ENCODE peak calls at places on chromosomes 5 and 9, in ten cellular contexts. V, J, E, P, O, A, N, R, G and L are unnamed samples.

GRCh38 chr5:139561655-139562451 is 714 bp downstream of the UBE2D2 start:
- DNase-seq in V (peak; percentile 71), J (peak; percentile 48), E (peak; percentile 68), P (no peak), O (no peak), A (peak; percentile 45), N (peak; percentile 34), R (peak; percentile 68), G (peak; percentile 49), L (peak; percentile 4)

GRCh38 chr5:23820764-23821471 is 313.5 kb downstream of the PRDM9 start:
- DNase-seq in V (peak; percentile 1), J (peak; percentile 23), E (no peak), P (no peak), O (peak; percentile 72), A (peak; percentile 66), N (peak; percentile 1), R (peak; percentile 5), G (no peak), L (no peak)

GRCh38 chr5:165622864-165623536 is 2117.6 kb downstream of the MAT2B start:
- DNase-seq in V (no peak), J (no peak), E (no peak), P (no peak), O (no peak), A (no peak), N (no peak), R (no peak), G (no peak), L (no peak)

GRCh38 chr9:123251741-123252140 is 16.6 kb downstream of the STRBP start:
- DNase-seq in V (no peak), J (no peak), E (no peak), P (no peak), O (no peak), A (no peak), N (no peak), R (no peak), G (no peak), L (no peak)

GRCh38 chr9:34463098-34463900 is 4.7 kb downstream of the DNAI1 start:
- DNase-seq in V (no peak), J (peak; percentile 55), E (no peak), P (no peak), O (peak; percentile 94), A (no peak), N (peak; percentile 60), R (peak; percentile 18), G (no peak), L (peak; percentile 23)

GRCh38 chr9:131441441-131441840 is 47.6 kb downstream of the PRRC2B start:
- DNase-seq in V (peak; percentile 27), J (no peak), E (no peak), P (no peak), O (no peak), A (no peak), N (no peak), R (no peak), G (no peak), L (no peak)

GRCh38 chr9:130965680-130966079 is 26.6 kb upstream of the FIBCD1 start:
- DNase-seq in V (no peak), J (no peak), E (no peak), P (no peak), O (no peak), A (no peak), N (no peak), R (no peak), G (no peak), L (no peak)

GRCh38 chr5:173302546-173303155 is 25.6 kb downstream of the STC2 start:
- DNase-seq in V (no peak), J (peak; percentile 67), E (no peak), P (no peak), O (peak; percentile 91), A (peak; percentile 36), N (peak; percentile 82), R (peak; percentile 69), G (no peak), L (no peak)

GRCh38 chr5:95958308-95959014 is 3.2 kb downstream of the ELL2 start:
- DNase-seq in V (no peak), J (no peak), E (no peak), P (no peak), O (peak; percentile 56), A (peak; percentile 27), N (peak; percentile 54), R (no peak), G (no peak), L (no peak)

GRCh38 chr5:114362977-114363721 is 1.3 kb downstream of the KCNN2 start:
- DNase-seq in V (no peak), J (peak; percentile 34), E (no peak), P (no peak), O (no peak), A (peak; percentile 43), N (peak; percentile 37), R (no peak), G (peak; percentile 30), L (no peak)

GRCh38 chr5:114361724-114362196 is at the start of gene KCNN2:
- DNase-seq in V (no peak), J (peak; percentile 96), E (peak; percentile 69), P (no peak), O (peak; percentile 17), A (peak; percentile 95), N (peak; percentile 92), R (peak; percentile 45), G (peak; percentile 86), L (no peak)

GRCh38 chr5:114360362-114360761 is 1.5 kb upstream of the KCNN2 start:
- DNase-seq in V (no peak), J (no peak), E (no peak), P (no peak), O (no peak), A (peak; percentile 58), N (no peak), R (no peak), G (no peak), L (no peak)

GRCh38 chr5:114362197-114362976 is 517 bp downstream of the KCNN2 start:
- DNase-seq in V (no peak), J (no peak), E (peak; percentile 43), P (no peak), O (peak; percentile 2), A (peak; percentile 68), N (peak; percentile 38), R (peak; percentile 6), G (peak; percentile 55), L (no peak)

DNA sequence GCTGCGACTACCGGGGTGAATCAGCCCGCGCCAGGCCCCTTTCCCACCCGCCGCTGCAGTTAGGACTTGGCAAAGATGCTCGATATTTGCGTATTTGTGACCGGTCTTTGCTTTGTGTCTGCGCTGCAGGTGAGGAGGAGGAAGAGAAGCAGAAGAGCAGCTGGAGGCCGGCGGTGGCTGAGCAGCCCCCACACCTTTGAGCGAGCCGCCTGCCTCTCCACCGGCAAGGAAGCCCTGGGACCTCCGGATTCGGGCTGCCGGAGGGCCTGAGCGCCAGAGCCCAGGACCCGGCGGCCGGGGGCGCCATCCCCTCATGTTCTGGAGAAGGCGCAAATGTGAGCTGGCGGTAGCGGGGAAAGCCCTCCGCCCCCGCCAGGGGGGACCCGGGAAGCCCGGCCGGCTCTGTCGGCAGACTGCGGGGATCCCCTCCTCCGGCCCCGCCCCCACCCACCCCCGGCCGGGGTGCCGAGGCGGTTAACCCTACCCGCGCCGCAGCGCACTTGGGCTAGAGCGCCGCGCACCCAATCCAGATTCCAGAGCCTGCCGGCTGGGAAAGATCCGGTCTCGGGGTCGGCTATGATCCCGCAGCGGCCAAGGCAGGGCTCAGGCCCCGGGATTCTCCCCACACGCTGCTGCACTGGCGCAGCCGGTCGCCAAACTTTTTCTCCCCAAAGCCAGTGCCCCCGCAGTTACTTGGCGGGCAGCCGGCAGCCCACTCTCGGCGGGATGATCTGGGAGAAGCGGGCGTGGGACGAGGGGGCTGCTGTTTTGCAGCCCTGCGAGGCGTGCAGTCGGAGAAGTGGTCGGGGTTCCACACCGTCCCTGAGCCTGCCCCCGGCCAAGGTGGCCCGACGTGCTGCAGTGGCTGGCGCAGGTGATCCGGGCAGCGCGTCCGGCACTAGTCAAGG is 800 bp upstream of the KCNN2 start:
- DNase-seq in V (no peak), J (peak; percentile 68), E (no peak), P (no peak), O (no peak), A (peak; percentile 89), N (peak; percentile 35), R (peak; percentile 7), G (peak; percentile 78), L (no peak)
- TF ChIP-seq CTCF in V (no peak), J (peak; percentile 46), E (peak; percentile 25), P (no peak), O (no peak), A (peak; percentile 49), N (peak; percentile 40), R (no peak), G (peak; percentile 24), L (no peak)

GRCh38 chr5:141388661-141389060 is 1.2 kb downstream of the PCDHGB4 start:
- DNase-seq in V (no peak), J (no peak), E (no peak), P (no peak), O (no peak), A (no peak), N (no peak), R (no peak), G (no peak), L (no peak)

GRCh38 chr5:141384471-141385267 is 2.1 kb downstream of the PCDHGA7 start:
- DNase-seq in V (no peak), J (no peak), E (no peak), P (no peak), O (no peak), A (no peak), N (no peak), R (no peak), G (no peak), L (no peak)

GRCh38 chr5:141383345-141383744 is 803 bp downstream of the PCDHGA7 start:
- DNase-seq in V (no peak), J (no peak), E (no peak), P (no peak), O (no peak), A (no peak), N (no peak), R (peak; percentile 20), G (no peak), L (no peak)

GRCh38 chr5:141382469-141383294 is at the start of gene PCDHGA7:
- DNase-seq in V (peak; percentile 59), J (no peak), E (no peak), P (no peak), O (peak; percentile 54), A (no peak), N (peak; percentile 57), R (peak; percentile 78), G (no peak), L (no peak)
- TF ChIP-seq CTCF in V (peak; percentile 76), J (no peak), E (no peak), P (no peak), O (peak; percentile 60), A (no peak), N (peak; percentile 54), R (peak; percentile 80), G (no peak), L (no peak)

GRCh38 chr9:111910428-111910827 is 13.8 kb downstream of the UGCG start:
- DNase-seq in V (no peak), J (no peak), E (no peak), P (no peak), O (no peak), A (no peak), N (no peak), R (no peak), G (no peak), L (no peak)
- TF ChIP-seq CTCF in V (no peak), J (no peak), E (no peak), P (no peak), O (no peak), A (no peak), N (no peak), R (no peak), G (no peak), L (no peak)

GRCh38 chr9:90838098-90838497 is 36.5 kb downstream of the SYK start:
- DNase-seq in V (peak; percentile 31), J (no peak), E (no peak), P (no peak), O (no peak), A (peak; percentile 5), N (no peak), R (no peak), G (no peak), L (no peak)
- TF ChIP-seq CTCF in V (peak; percentile 67), J (no peak), E (no peak), P (no peak), O (no peak), A (peak; percentile 25), N (no peak), R (no peak), G (no peak), L (no peak)